ENCODE peak calls at places on chromosomes 6 and 20, in seven cellular contexts. D, Q, R, K, A, T and L are unnamed samples.

GRCh38 chr6:154543638-154544037 is 33.2 kb upstream of the CNKSR3 start:
- DNase-seq in T (no peak), K (no peak), R (no peak), D (peak; percentile 5), Q (no peak), A (no peak), L (peak; percentile 57)

GRCh38 chr6:50819527-50819905 is 845 bp downstream of the TFAP2B start:
- DNase-seq in R (peak; percentile 60), D (peak; percentile 44), Q (no peak), A (no peak), K (no peak), T (no peak), L (no peak)

GRCh38 chr6:160362556-160362955 is 14.4 kb downstream of the SLC22A3 start:
- DNase-seq in D (no peak), Q (no peak), R (no peak), A (no peak), T (no peak), K (no peak), L (no peak)

GRCh38 chr20:3106658-3107463 is 22.3 kb upstream of the AVP start:
- DNase-seq in R (no peak), A (no peak), K (no peak), Q (no peak), D (no peak), T (no peak), L (no peak)

GRCh38 chr6:157070403-157071107 is 252.8 kb downstream of the TMEM242 start:
- DNase-seq in R (no peak), D (peak; percentile 25), A (no peak), Q (no peak), K (no peak), T (no peak), L (peak; percentile 20)

GRCh38 chr6:80181352-80182081 is 75.0 kb downstream of the BCKDHB start:
- DNase-seq in Q (no peak), R (no peak), T (peak; percentile 26), A (no peak), D (peak; percentile 11), K (no peak), L (no peak)

GRCh38 chr6:3293271-3294155 is 34.8 kb downstream of the PSMG4 start:
- DNase-seq in D (no peak), R (peak; percentile 46), T (no peak), Q (no peak), A (peak; percentile 34), K (no peak), L (no peak)

GRCh38 chr20:54173653-54174451 is at the start of gene CYP24A1:
- DNase-seq in D (no peak), K (no peak), Q (no peak), T (no peak), R (no peak), A (no peak), L (no peak)

GRCh38 chr20:3224681-3225421 is 14.1 kb downstream of the SLC4A11 start:
- DNase-seq in R (no peak), T (no peak), Q (no peak), D (no peak), A (no peak), K (no peak), L (no peak)

GRCh38 chr6:154292855-154293519 is 63.6 kb downstream of the IPCEF1 start:
- DNase-seq in Q (no peak), K (peak; percentile 49), T (no peak), D (peak; percentile 87), R (no peak), A (no peak), L (peak; percentile 79)

GRCh38 chr6:37122861-37123260 is 47.1 kb upstream of the PIM1 start:
- DNase-seq in A (no peak), R (no peak), Q (no peak), K (peak; percentile 64), D (peak; percentile 20), T (no peak), L (peak; percentile 54)

GRCh38 chr6:89438248-89438647 is 5.3 kb downstream of the ANKRD6 start:
- DNase-seq in Q (no peak), K (no peak), T (no peak), R (no peak), D (no peak), A (no peak), L (no peak)

GRCh38 chr20:35269055-35269781 is 8.7 kb downstream of the MMP24OS start:
- DNase-seq in A (peak; percentile 64), D (peak; percentile 61), K (no peak), Q (no peak), T (no peak), R (peak; percentile 85), L (peak; percentile 55)